ENCODE peak calls at places on chromosomes 6 and 20, in seven cellular contexts. F is IMR-90, L is H1, V is mesendoderm, E is H9, P is neuronal stem cell, H is trophoblast cell. Z is an unnamed sample.

GRCh38 chr20:18705490-18705889 is 108.1 kb upstream of the SCP2D1 start:
- DNase-seq in P (no peak), E (no peak), F (peak), V (no peak), H (peak), L (no peak), Z (peak)

GRCh38 chr6:158040804-158041347 is 59.2 kb downstream of the SYNJ2 start:
- DNase-seq in H (peak), P (no peak), L (no peak), F (peak), E (no peak), V (no peak), Z (peak)

GRCh38 chr6:25882066-25882496 is 8.0 kb upstream of the SLC17A3 start:
- DNase-seq in F (no peak), E (peak), L (peak), H (peak), P (peak), V (peak), Z (no peak)

GRCh38 chr6:14542670-14543366 is 425.2 kb downstream of the CD83 start:
- DNase-seq in P (no peak), L (no peak), E (no peak), H (no peak), F (peak), V (no peak), Z (peak)

GRCh38 chr6:79073888-79074287 is 4.2 kb downstream of the PHIP start:
- DNase-seq in L (no peak), P (no peak), V (peak), H (no peak), F (no peak), E (no peak), Z (no peak)

GRCh38 chr6:163900570-163900969 is 486.1 kb downstream of the QKI start:
- DNase-seq in E (no peak), L (no peak), V (no peak), H (no peak), F (peak), P (no peak), Z (peak)

GRCh38 chr6:13468839-13469238 is 18.6 kb downstream of the GFOD1 start:
- DNase-seq in P (no peak), L (no peak), H (no peak), E (no peak), V (no peak), F (no peak), Z (no peak)

GRCh38 chr6:140744648-140745320 is 1370.3 kb upstream of the CITED2 start:
- DNase-seq in P (no peak), F (peak), E (no peak), V (no peak), L (no peak), H (peak), Z (peak)

GRCh38 chr20:43900062-43900461 is 14.6 kb upstream of the TOX2 start:
- DNase-seq in F (no peak), E (no peak), V (no peak), P (no peak), L (no peak), H (no peak), Z (no peak)

GRCh38 chr6:149484733-149485700 is at the start of gene ZC3H12D:
- DNase-seq in P (no peak), F (peak), E (peak), V (peak), H (peak), L (no peak), Z (peak)

GRCh38 chr6:149487316-149487715 is 2.5 kb upstream of the ZC3H12D start:
- DNase-seq in F (no peak), V (no peak), L (no peak), P (no peak), H (no peak), E (no peak), Z (no peak)

GRCh38 chr6:149489967-149490366 is 5.2 kb upstream of the ZC3H12D start:
- DNase-seq in P (no peak), H (no peak), F (no peak), E (no peak), L (no peak), V (no peak), Z (no peak)

GRCh38 chr6:149492798-149493165 is 8.0 kb upstream of the ZC3H12D start:
- DNase-seq in P (no peak), V (no peak), F (no peak), L (no peak), E (no peak), H (no peak), Z (no peak)

DNA sequence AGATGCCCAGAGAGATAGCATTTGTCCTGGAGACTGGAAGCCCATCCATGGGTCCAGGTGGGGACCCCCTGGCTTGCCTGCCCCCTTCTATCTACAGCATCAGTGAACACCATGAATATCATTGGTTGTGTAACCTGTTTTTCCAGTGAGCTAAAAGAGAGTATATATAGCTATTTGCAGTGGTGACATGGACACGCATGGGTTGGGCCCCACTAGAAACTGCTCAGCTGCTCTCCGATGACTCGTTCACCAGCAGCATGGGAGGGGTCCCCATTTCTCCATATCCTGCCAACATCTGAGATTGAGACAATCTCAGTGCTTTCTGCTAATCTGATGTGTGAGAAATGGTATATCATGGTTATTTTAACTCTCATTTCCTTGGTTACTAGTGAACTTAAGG is 4.0 kb upstream of the ZC3H12D start:
- DNase-seq in L (no peak), H (peak), P (no peak), E (no peak), F (no peak), V (no peak), Z (no peak)
- H4K8ac ChIP-seq in L (no peak), H (no peak), P (no peak), E (no peak), F (no peak), V (no peak), Z (no peak)

GRCh38 chr20:60100780-60101179 is 142.6 kb downstream of the CDH26 start:
- DNase-seq in L (no peak), V (no peak), E (no peak), H (no peak), P (no peak), F (no peak), Z (no peak)
- H4K8ac ChIP-seq in L (no peak), V (no peak), E (no peak), H (no peak), P (no peak), F (no peak), Z (no peak)

GRCh38 chr6:98310408-98310807 is 524.0 kb upstream of the POU3F2 start:
- DNase-seq in F (no peak), L (no peak), E (no peak), V (no peak), H (no peak), P (no peak), Z (no peak)
- H4K8ac ChIP-seq in F (no peak), L (no peak), E (no peak), V (no peak), H (no peak), P (no peak), Z (no peak)

DNA sequence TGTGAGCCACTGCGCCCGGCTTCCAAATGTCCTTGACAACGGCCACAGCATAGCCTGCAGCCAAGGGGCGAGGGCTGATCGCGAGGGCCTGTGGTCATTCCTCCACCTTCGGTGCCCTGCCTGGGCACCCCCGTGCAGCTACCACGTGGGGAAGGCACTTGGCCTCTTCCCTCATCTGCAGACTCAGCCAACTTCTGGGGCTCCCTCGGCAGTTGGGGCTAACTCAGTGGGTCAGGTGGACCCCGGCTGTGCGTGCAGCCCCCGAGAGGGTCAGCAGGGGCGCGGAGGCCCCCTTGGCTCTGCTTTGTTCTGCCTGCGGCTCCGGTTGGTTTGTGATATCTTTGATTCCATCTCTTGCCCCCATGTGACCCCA is 52.9 kb upstream of the BHLHE23 start:
- DNase-seq in E (peak), F (no peak), P (no peak), H (no peak), V (no peak), L (no peak), Z (no peak)
- H4K8ac ChIP-seq in E (no peak), F (no peak), P (no peak), H (no peak), V (no peak), L (no peak), Z (no peak)

GRCh38 chr6:16660157-16660497 is 101.1 kb downstream of the ATXN1 start:
- DNase-seq in H (no peak), P (no peak), F (no peak), E (no peak), L (no peak), V (no peak), Z (no peak)
- H4K8ac ChIP-seq in H (no peak), P (no peak), F (no peak), E (no peak), L (no peak), V (no peak), Z (no peak)

DNA sequence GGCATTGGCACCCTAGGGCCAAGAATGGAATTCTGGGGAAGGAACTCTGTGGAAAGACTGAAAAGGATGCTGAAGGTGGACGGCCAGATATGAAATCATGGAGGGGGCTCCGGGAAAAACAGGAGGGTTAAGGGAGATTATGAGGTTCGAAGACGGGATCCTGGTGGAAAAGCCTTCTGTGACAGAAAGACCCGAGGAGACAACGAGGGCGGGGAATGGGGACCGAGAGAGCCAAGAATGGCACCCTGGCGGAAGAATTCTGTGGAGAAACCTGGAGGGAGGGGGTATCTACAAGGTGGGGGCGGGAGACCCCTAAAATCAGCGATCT is 426 bp downstream of the TRMT6 start:
- DNase-seq in E (no peak), P (no peak), H (peak), L (no peak), F (no peak), V (no peak), Z (no peak)
- H4K8ac ChIP-seq in E (no peak), P (no peak), H (peak), L (peak), F (peak), V (no peak), Z (peak)